ENCODE peak calls at places on chromosomes 4 and X, in seven cellular contexts. J, M, R, F, B, P and Q are unnamed samples.

GRCh38 chr4:143402776-143403550 is 66.3 kb downstream of the GAB1 start:
- DNase-seq in J (no peak), M (no peak), R (no peak), F (peak; percentile 48), B (no peak), P (no peak), Q (no peak)

GRCh38 chr4:185535818-185536729 is 767 bp upstream of the PDLIM3 start:
- DNase-seq in J (peak; percentile 62), M (no peak), R (peak; percentile 7), F (peak; percentile 8), B (no peak), P (no peak), Q (no peak)

GRCh38 chr4:183832776-183833450 is 72.2 kb upstream of the STOX2 start:
- DNase-seq in J (no peak), M (no peak), R (no peak), F (no peak), B (no peak), P (no peak), Q (no peak)

GRCh38 chr4:137422666-137423065 is 109.6 kb downstream of the PCDH18 start:
- DNase-seq in J (no peak), M (no peak), R (no peak), F (no peak), B (no peak), P (no peak), Q (no peak)

GRCh38 chr4:55637272-55637820 is 1.2 kb upstream of the NMU start:
- DNase-seq in J (no peak), M (no peak), R (no peak), F (no peak), B (no peak), P (no peak), Q (no peak)

GRCh38 chr4:153497091-153497531 is 31.0 kb downstream of the TMEM131L start:
- DNase-seq in J (no peak), M (peak; percentile 49), R (peak; percentile 41), F (no peak), B (no peak), P (peak; percentile 62), Q (no peak)

GRCh38 chrX:96102997-96103396 is 581.6 kb upstream of the DIAPH2 start:
- DNase-seq in J (no peak), M (no peak), R (no peak), F (no peak), B (no peak), P (no peak), Q (no peak)

GRCh38 chr4:10832989-10833635 is 148.5 kb upstream of the CLNK start:
- DNase-seq in J (no peak), M (no peak), R (no peak), F (no peak), B (no peak), P (no peak), Q (no peak)

GRCh38 chr4:103168993-103169392 is 29.1 kb downstream of the CENPE start:
- DNase-seq in J (no peak), M (no peak), R (no peak), F (no peak), B (no peak), P (no peak), Q (no peak)

GRCh38 chr4:140046573-140046972 is 107.4 kb downstream of the MAML3 start:
- DNase-seq in J (no peak), M (no peak), R (no peak), F (no peak), B (no peak), P (no peak), Q (no peak)

GRCh38 chr4:167168611-167169010 is 65.7 kb downstream of the SPOCK3 start:
- DNase-seq in J (no peak), M (no peak), R (no peak), F (no peak), B (no peak), P (no peak), Q (no peak)

GRCh38 chrX:134418317-134419113 is 41.5 kb upstream of the HPRT1 start:
- DNase-seq in J (no peak), M (no peak), R (no peak), F (no peak), B (no peak), P (no peak), Q (no peak)

GRCh38 chrX:55057691-55058249 is 17.1 kb upstream of the PAGE2B start:
- DNase-seq in J (no peak), M (peak; percentile 11), R (peak; percentile 14), F (peak; percentile 6), B (no peak), P (peak; percentile 23), Q (no peak)

GRCh38 chr4:2322227-2322626 is 60.3 kb upstream of the MXD4 start:
- DNase-seq in J (no peak), M (no peak), R (no peak), F (no peak), B (no peak), P (no peak), Q (no peak)

GRCh38 chr4:84878090-84878489 is 88.4 kb downstream of the WDFY3 start:
- DNase-seq in J (no peak), M (no peak), R (peak; percentile 15), F (peak; percentile 92), B (no peak), P (no peak), Q (peak; percentile 63)

GRCh38 chr4:185358514-185359433 is 37.0 kb downstream of the LRP2BP start:
- DNase-seq in J (no peak), M (no peak), R (peak; percentile 55), F (no peak), B (no peak), P (no peak), Q (no peak)

GRCh38 chr4:152780267-152780811 is 585 bp downstream of the ARFIP1 start:
- DNase-seq in J (no peak), M (no peak), R (peak; percentile 9), F (peak; percentile 52), B (no peak), P (no peak), Q (peak; percentile 30)

GRCh38 chrX:1599791-1600405 is 8.5 kb downstream of the AKAP17A start:
- DNase-seq in J (no peak), M (no peak), R (no peak), F (no peak), B (no peak), P (no peak), Q (no peak)

GRCh38 chrX:21725498-21725897 is 32.4 kb downstream of the SMPX start:
- DNase-seq in J (no peak), M (no peak), R (peak; percentile 7), F (peak; percentile 45), B (no peak), P (no peak), Q (no peak)

GRCh38 chr4:66062044-66062443 is 391.8 kb upstream of the EPHA5 start:
- DNase-seq in J (no peak), M (no peak), R (no peak), F (peak; percentile 0), B (no peak), P (no peak), Q (no peak)

GRCh38 chr4:78951862-78952472 is 12.7 kb upstream of the PAQR3 start:
- DNase-seq in J (no peak), M (peak; percentile 16), R (peak; percentile 17), F (peak; percentile 48), B (no peak), P (no peak), Q (no peak)

GRCh38 chr4:41294445-41295062 is 37.8 kb downstream of the UCHL1 start:
- DNase-seq in J (no peak), M (peak; percentile 6), R (no peak), F (no peak), B (no peak), P (no peak), Q (no peak)